ENCODE peak calls at places on chromosomes 12 and 14, in nine cellular contexts. L is transverse colon, C is ovary, J is stomach, B is tibial nerve, I is A549, T is suprapubic skin, Z is GM12878, V is HepG2. W is an unnamed sample.

GRCh38 chr12:55865327-55865726 is 22.6 kb upstream of the MMP19 start:
- DNase-seq in I (no peak), V (no peak), L (no peak), B (no peak), C (no peak), Z (no peak), T (no peak), J (no peak), W (no peak)

GRCh38 chr12:131547560-131547959 is 163.3 kb upstream of the SFSWAP start:
- DNase-seq in L (no peak), J (no peak), B (no peak), C (no peak), I (no peak), T (no peak), Z (no peak), V (no peak), W (no peak)

GRCh38 chr14:105143451-105144230 is 24.9 kb downstream of the JAG2 start:
- DNase-seq in B (no peak), T (peak), L (peak), I (no peak), Z (no peak), V (no peak), C (no peak), J (no peak), W (peak)

GRCh38 chr14:30541318-30541717 is 17.6 kb upstream of the G2E3 start:
- DNase-seq in V (no peak), B (no peak), T (no peak), C (no peak), J (no peak), I (no peak), L (no peak), Z (no peak), W (no peak)

GRCh38 chr12:113413488-113413939 is 8.7 kb upstream of the SDSL start:
- DNase-seq in J (no peak), V (peak), I (peak), C (no peak), L (peak), B (no peak), T (no peak), Z (no peak), W (no peak)

GRCh38 chr12:22459872-22460490 is 84.4 kb downstream of the C2CD5 start:
- DNase-seq in C (no peak), J (no peak), T (no peak), I (peak), B (no peak), Z (no peak), L (no peak), V (peak), W (no peak)

GRCh38 chr12:132940071-132940719 is 15.9 kb downstream of the ZNF605 start:
- DNase-seq in B (no peak), J (no peak), T (no peak), L (no peak), C (no peak), V (no peak), Z (no peak), I (no peak), W (no peak)

GRCh38 chr12:119842380-119842779 is 34.7 kb downstream of the CIT start:
- DNase-seq in L (no peak), V (no peak), T (no peak), Z (no peak), I (no peak), J (no peak), B (no peak), C (no peak), W (no peak)

GRCh38 chr14:63974176-63974575 is 121.4 kb downstream of the SYNE2 start:
- DNase-seq in I (no peak), L (no peak), J (no peak), V (no peak), Z (no peak), B (no peak), T (no peak), C (no peak), W (no peak)

GRCh38 chr12:114311966-114312365 is 94.0 kb downstream of the TBX5 start:
- DNase-seq in L (no peak), I (no peak), B (no peak), J (no peak), V (no peak), C (no peak), T (no peak), Z (no peak), W (no peak)

GRCh38 chr12:76030378-76031080 is 1.0 kb downstream of the PHLDA1 start:
- DNase-seq in C (peak), V (no peak), B (no peak), T (peak), Z (no peak), J (peak), I (peak), L (peak), W (peak)

GRCh38 chr12:50786498-50787231 is 22.8 kb downstream of the ATF1 start:
- DNase-seq in C (no peak), T (no peak), I (peak), V (peak), Z (no peak), J (no peak), B (no peak), L (no peak), W (no peak)

GRCh38 chr12:29741342-29742241 is 42.1 kb downstream of the TMTC1 start:
- DNase-seq in I (no peak), B (no peak), V (no peak), Z (no peak), J (no peak), L (no peak), T (no peak), C (no peak), W (no peak)

GRCh38 chr12:78167510-78167909 is 336.8 kb downstream of the NAV3 start:
- DNase-seq in B (no peak), J (no peak), I (no peak), L (no peak), V (no peak), C (no peak), T (no peak), Z (no peak), W (no peak)

GRCh38 chr12:63301311-63301710 is 150.3 kb upstream of the AVPR1A start:
- DNase-seq in J (no peak), T (no peak), Z (no peak), B (no peak), C (no peak), I (no peak), V (no peak), L (no peak), W (no peak)

GRCh38 chr12:13250416-13250815 is 53.9 kb downstream of the EMP1 start:
- DNase-seq in I (peak), C (no peak), B (no peak), J (no peak), Z (no peak), T (no peak), L (no peak), V (no peak), W (no peak)

GRCh38 chr12:25959069-25959961 is 833 bp downstream of the RASSF8 start:
- DNase-seq in V (no peak), C (peak), I (peak), J (peak), Z (no peak), B (no peak), T (no peak), L (peak), W (peak)

GRCh38 chr14:89973234-89973823 is 17.6 kb downstream of the TDP1 start:
- DNase-seq in J (peak), C (peak), I (peak), B (peak), V (peak), Z (peak), L (peak), T (no peak), W (peak)

GRCh38 chr14:59020382-59020781 is 168.1 kb upstream of the DAAM1 start:
- DNase-seq in Z (no peak), L (no peak), T (no peak), J (no peak), I (peak), V (no peak), C (no peak), B (no peak), W (no peak)

GRCh38 chr12:75632452-75632851 is 121.0 kb upstream of the KRR1 start:
- DNase-seq in C (no peak), Z (no peak), T (no peak), B (no peak), V (no peak), I (no peak), J (no peak), L (no peak), W (no peak)

GRCh38 chr12:19095331-19095730 is 34.2 kb upstream of the PLEKHA5 start:
- DNase-seq in Z (no peak), I (no peak), V (no peak), J (no peak), B (no peak), L (no peak), C (no peak), T (no peak), W (no peak)

GRCh38 chr14:72739446-72740405 is 154.2 kb downstream of the DPF3 start:
- DNase-seq in I (no peak), J (peak), C (no peak), Z (no peak), B (no peak), L (no peak), V (no peak), T (peak), W (peak)

GRCh38 chr14:70896317-70896716 is 10.9 kb upstream of the PCNX1 start:
- DNase-seq in J (no peak), I (no peak), T (no peak), C (no peak), L (no peak), V (no peak), B (no peak), Z (no peak), W (no peak)

GRCh38 chr12:78951746-78952532 is 87.4 kb downstream of the SYT1 start:
- DNase-seq in B (no peak), V (no peak), J (no peak), Z (no peak), L (no peak), I (no peak), T (no peak), C (no peak), W (no peak)

GRCh38 chr14:68397827-68398226 is 395.0 kb downstream of the ZFP36L1 start:
- DNase-seq in V (no peak), I (no peak), L (no peak), B (no peak), Z (no peak), C (no peak), T (no peak), J (no peak), W (no peak)

GRCh38 chr12:89060133-89060532 is 292.2 kb downstream of the DUSP6 start:
- DNase-seq in Z (no peak), T (no peak), V (no peak), B (no peak), J (no peak), I (no peak), C (no peak), L (no peak), W (no peak)

GRCh38 chr12:109309441-109310246 is 560 bp upstream of the FOXN4 start:
- DNase-seq in C (no peak), T (no peak), L (no peak), J (no peak), I (no peak), B (no peak), V (no peak), Z (no peak), W (no peak)

GRCh38 chr12:102879144-102879763 is 37.8 kb downstream of the PAH start:
- DNase-seq in T (peak), B (peak), I (peak), Z (peak), J (no peak), L (no peak), V (no peak), C (no peak), W (peak)

GRCh38 chr12:98701166-98701565 is 56.1 kb downstream of the APAF1 start:
- DNase-seq in T (no peak), L (no peak), Z (no peak), B (no peak), J (no peak), V (no peak), I (no peak), C (no peak), W (no peak)

GRCh38 chr12:89494411-89495231 is 30.0 kb downstream of the GALNT4 start:
- DNase-seq in I (no peak), J (no peak), Z (no peak), V (no peak), L (no peak), B (no peak), C (no peak), T (no peak), W (no peak)

GRCh38 chr12:76025601-76026575 is 5.7 kb downstream of the PHLDA1 start:
- DNase-seq in B (no peak), T (no peak), Z (no peak), V (no peak), C (no peak), J (no peak), I (peak), L (no peak), W (no peak)

GRCh38 chr12:79448816-79449215 is 241.9 kb downstream of the PAWR start:
- DNase-seq in T (no peak), B (no peak), Z (no peak), V (no peak), J (no peak), I (no peak), C (no peak), L (no peak), W (peak)

GRCh38 chr14:104757681-104758392 is 4.9 kb downstream of the SIVA1 start:
- DNase-seq in C (no peak), Z (no peak), L (no peak), B (no peak), I (no peak), V (no peak), T (no peak), J (no peak), W (no peak)

GRCh38 chr14:75831971-75832370 is 149.8 kb downstream of the TGFB3 start:
- DNase-seq in J (peak), T (no peak), V (no peak), Z (no peak), C (no peak), L (no peak), I (peak), B (no peak), W (no peak)

GRCh38 chr14:54450535-54450934 is 9.4 kb upstream of the CNIH1 start:
- DNase-seq in I (no peak), T (no peak), B (no peak), C (no peak), Z (peak), L (no peak), V (no peak), J (no peak), W (no peak)

GRCh38 chr12:4109826-4110225 is 163.7 kb upstream of the CCND2 start:
- DNase-seq in L (no peak), I (no peak), B (no peak), T (no peak), V (no peak), Z (no peak), C (no peak), J (no peak), W (no peak)

GRCh38 chr14:89429206-89430091 is 12.4 kb upstream of the FOXN3 start:
- DNase-seq in J (no peak), V (no peak), Z (no peak), B (no peak), T (no peak), C (no peak), L (peak), I (no peak), W (peak)

GRCh38 chr12:94312388-94312787 is 147.3 kb downstream of the CEP83 start:
- DNase-seq in T (no peak), V (no peak), L (no peak), C (no peak), B (no peak), Z (no peak), J (no peak), I (no peak), W (no peak)

GRCh38 chr12:119208626-119209061 is 29.9 kb downstream of the HSPB8 start:
- DNase-seq in V (peak), B (peak), J (peak), T (peak), C (no peak), Z (no peak), L (peak), I (peak), W (peak)

GRCh38 chr14:74290415-74290814 is 12.3 kb downstream of the ABCD4 start:
- DNase-seq in T (no peak), L (no peak), C (no peak), B (no peak), Z (no peak), V (no peak), J (no peak), I (peak), W (no peak)

GRCh38 chr14:37251778-37252177 is 54.0 kb downstream of the MIPOL1 start:
- DNase-seq in I (peak), B (no peak), C (no peak), Z (no peak), T (no peak), V (peak), J (no peak), L (no peak), W (no peak)
- TF ChIP-seq EP300 in I (no peak), B (no peak), C (no peak), Z (no peak), T (no peak), V (no peak), J (no peak), L (no peak), W (no peak)

GRCh38 chr12:24378548-24379011 is 429.1 kb upstream of the SOX5 start:
- DNase-seq in V (no peak), C (no peak), T (no peak), B (no peak), I (no peak), L (no peak), Z (no peak), J (no peak), W (no peak)
- H3K27ac ChIP-seq in V (no peak), C (no peak), T (no peak), B (no peak), I (no peak), L (peak), Z (no peak), J (no peak), W (no peak)

DNA sequence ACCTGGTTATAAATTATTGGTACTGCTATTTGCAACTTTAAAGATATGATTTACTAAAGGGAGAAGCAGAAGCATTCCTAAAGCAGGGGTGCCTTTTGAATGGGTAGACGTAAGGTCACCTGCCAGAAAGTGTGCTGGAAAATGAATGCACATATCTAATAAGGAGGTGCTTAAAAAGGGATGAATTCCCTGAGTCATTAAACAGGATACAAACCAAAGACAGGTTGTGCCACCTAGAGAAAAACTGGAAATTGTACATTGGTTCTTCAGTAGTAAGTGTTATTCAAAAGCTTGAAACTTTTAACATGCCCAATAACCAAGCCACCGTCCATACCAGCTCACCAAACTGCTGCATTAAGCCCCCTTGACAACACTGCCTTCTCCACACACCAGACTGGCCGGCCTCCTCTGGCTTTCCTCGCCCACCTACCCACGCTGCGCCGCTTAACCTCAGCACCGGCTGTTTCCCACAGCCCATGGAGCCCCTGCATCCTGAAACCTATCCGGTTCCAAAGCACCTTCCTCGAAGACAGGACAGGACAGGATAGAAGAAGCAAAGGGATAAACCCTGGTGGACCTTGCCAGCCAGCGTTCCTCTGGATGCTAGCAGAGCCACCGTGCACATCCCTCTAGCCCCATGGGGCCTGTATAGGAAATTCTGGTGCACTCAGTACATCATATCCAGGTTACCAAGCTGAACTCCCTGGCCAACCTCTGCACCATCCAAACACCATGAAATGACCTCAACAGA is 201.5 kb upstream of the CAND1 start:
- DNase-seq in Z (no peak), V (no peak), I (peak), B (no peak), J (no peak), C (no peak), L (no peak), T (no peak), W (no peak)
- TF ChIP-seq CTCF in Z (no peak), V (no peak), I (no peak), B (no peak), J (no peak), C (no peak), L (no peak), T (no peak), W (no peak)

GRCh38 chr12:58453306-58453705 is 467.0 kb downstream of the LRIG3 start:
- DNase-seq in T (no peak), Z (no peak), I (no peak), J (no peak), V (no peak), B (no peak), C (no peak), L (no peak), W (no peak)

GRCh38 chr12:58450868-58451482 is 469.3 kb downstream of the LRIG3 start:
- DNase-seq in T (no peak), Z (no peak), J (peak), V (no peak), B (no peak), I (no peak), L (no peak), C (no peak), W (no peak)

GRCh38 chr12:58458093-58458492 is 462.2 kb downstream of the LRIG3 start:
- DNase-seq in C (no peak), T (no peak), J (no peak), I (no peak), L (no peak), Z (no peak), V (no peak), B (no peak), W (no peak)

GRCh38 chr12:58455146-58455545 is 465.2 kb downstream of the LRIG3 start:
- DNase-seq in J (no peak), B (no peak), V (no peak), I (no peak), T (no peak), C (no peak), Z (no peak), L (no peak), W (no peak)

DNA sequence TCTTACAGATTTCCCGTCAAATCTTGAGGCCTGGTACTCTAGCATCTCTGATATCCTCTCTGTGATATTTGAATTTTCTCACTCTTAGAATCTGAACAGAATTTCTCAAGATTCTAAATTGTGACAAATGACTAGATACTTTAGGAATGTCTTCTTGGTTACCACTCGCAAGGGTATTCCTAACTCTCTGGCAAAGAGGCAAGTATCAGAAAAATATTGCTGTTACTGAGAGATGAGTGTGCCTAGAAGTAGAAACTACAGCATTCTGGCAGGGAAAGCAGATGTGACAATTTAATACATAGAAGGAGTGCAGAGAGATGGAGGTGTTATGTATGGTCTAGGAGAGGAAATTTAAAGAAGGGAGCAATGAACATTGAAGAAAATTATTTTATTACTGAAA is 467.8 kb downstream of the LRIG3 start:
- DNase-seq in C (no peak), I (no peak), T (no peak), J (no peak), L (no peak), B (no peak), Z (no peak), V (no peak), W (no peak)
- TF ChIP-seq EP300 in C (no peak), I (no peak), T (no peak), J (no peak), L (no peak), B (no peak), Z (no peak), V (no peak), W (no peak)

GRCh38 chr12:40002178-40003169 is 103.4 kb downstream of the SLC2A13 start:
- DNase-seq in L (no peak), T (no peak), C (no peak), Z (no peak), V (peak), B (no peak), I (peak), J (peak), W (no peak)
- H3K27ac ChIP-seq in L (no peak), T (no peak), C (no peak), Z (no peak), V (no peak), B (no peak), I (peak), J (no peak), W (no peak)

GRCh38 chr12:96361074-96361473 is 39.2 kb downstream of the CDK17 start:
- DNase-seq in I (no peak), L (no peak), T (no peak), B (no peak), J (no peak), Z (no peak), V (no peak), C (no peak), W (no peak)
- TF ChIP-seq CTCF in I (no peak), L (no peak), T (no peak), B (no peak), J (no peak), Z (no peak), V (no peak), C (no peak), W (no peak)

GRCh38 chr12:46831335-46832083 is 5.7 kb upstream of the SLC38A4 start:
- DNase-seq in B (no peak), Z (no peak), L (peak), I (no peak), T (no peak), J (peak), C (no peak), V (no peak), W (no peak)
- TF ChIP-seq EP300 in B (no peak), Z (no peak), L (no peak), I (no peak), T (no peak), J (no peak), C (no peak), V (no peak), W (no peak)

GRCh38 chr14:21309238-21309636 is 29.4 kb downstream of the RPGRIP1 start:
- DNase-seq in Z (no peak), L (no peak), J (no peak), C (no peak), B (no peak), T (no peak), V (no peak), I (no peak), W (no peak)
- H3K27ac ChIP-seq in Z (peak), L (peak), J (peak), C (no peak), B (no peak), T (peak), V (peak), I (peak), W (no peak)